ENCODE peak calls at places on chromosomes 3 and 15, in five cellular contexts. L, C, M, U and Y are unnamed samples.

GRCh38 chr3:184315871-184316661 is 1.7 kb downstream of the EIF4G1 start:
- DNase-seq in U (no peak), C (no peak), L (no peak), M (no peak), Y (no peak)

GRCh38 chr3:108100906-108101305 is 10.1 kb upstream of the CD47 start:
- DNase-seq in M (no peak), L (no peak), C (no peak), U (no peak), Y (no peak)

GRCh38 chr3:127853681-127854080 is 31.4 kb upstream of the MGLL start:
- DNase-seq in U (no peak), M (no peak), C (no peak), L (no peak), Y (no peak)

GRCh38 chr3:129607391-129608068 is 1.1 kb upstream of the PLXND1 start:
- DNase-seq in M (no peak), C (no peak), L (no peak), U (no peak), Y (no peak)

GRCh38 chr15:99472416-99473145 is 93.2 kb upstream of the MEF2A start:
- DNase-seq in C (no peak), L (no peak), U (no peak), M (no peak), Y (no peak)

GRCh38 chr15:22253676-22254408 is 173.5 kb downstream of the OR4M2 start:
- DNase-seq in L (no peak), M (no peak), C (no peak), U (no peak), Y (no peak)

GRCh38 chr15:82314769-82315518 is 34.3 kb downstream of the GOLGA6L10 start:
- DNase-seq in U (no peak), C (no peak), M (no peak), L (no peak), Y (no peak)

GRCh38 chr3:148861277-148861869 is 3.7 kb upstream of the CPA3 start:
- DNase-seq in L (no peak), M (peak), U (no peak), C (peak), Y (no peak)

GRCh38 chr15:48282186-48282585 is 49.0 kb upstream of the DUT start:
- DNase-seq in L (no peak), U (no peak), C (no peak), M (no peak), Y (no peak)

GRCh38 chr3:151210676-151211381 is 7.8 kb upstream of the GPR171 start:
- DNase-seq in L (no peak), U (no peak), C (no peak), M (no peak), Y (no peak)

GRCh38 chr15:80455668-80456442 is 51.7 kb downstream of the ARNT2 start:
- DNase-seq in U (peak), C (peak), L (peak), M (peak), Y (peak)

GRCh38 chr3:166955549-166955948 is 424.5 kb downstream of the ZBBX start:
- DNase-seq in U (no peak), L (no peak), M (no peak), C (no peak), Y (no peak)

GRCh38 chr3:135887220-135887619 is 78.3 kb upstream of the PPP2R3A start:
- DNase-seq in C (no peak), L (no peak), U (no peak), M (no peak), Y (no peak)

GRCh38 chr3:188231454-188231853 is 77.5 kb downstream of the LPP start:
- DNase-seq in M (no peak), L (no peak), U (no peak), C (no peak), Y (no peak)

GRCh38 chr15:31062965-31063355 is 38.6 kb downstream of the TRPM1 start:
- DNase-seq in C (no peak), M (no peak), U (no peak), L (no peak), Y (no peak)

GRCh38 chr3:183634707-183635106 is 716 bp upstream of the KLHL24 start:
- DNase-seq in C (no peak), L (no peak), U (no peak), M (no peak), Y (no peak)

GRCh38 chr3:59600631-59601030 is 550.8 kb upstream of the CFAP20DC start:
- DNase-seq in L (no peak), M (no peak), U (no peak), C (no peak), Y (no peak)

GRCh38 chr3:125602752-125603649 is 7.7 kb upstream of the OSBPL11 start:
- DNase-seq in M (no peak), U (peak), L (no peak), C (peak), Y (no peak)

GRCh38 chr3:159897331-159898075 is 91.1 kb upstream of the IL12A start:
- DNase-seq in U (no peak), L (no peak), M (no peak), C (peak), Y (no peak)

GRCh38 chr3:47250309-47251060 is 32.1 kb downstream of the KIF9 start:
- DNase-seq in C (no peak), U (no peak), M (no peak), L (peak), Y (peak)

GRCh38 chr15:74199293-74199645 is 3.3 kb downstream of the STRA6 start:
- DNase-seq in L (no peak), U (no peak), M (no peak), C (no peak), Y (no peak)

GRCh38 chr3:24548278-24548677 is 53.6 kb upstream of the THRB start:
- DNase-seq in M (no peak), C (no peak), L (no peak), U (no peak), Y (no peak)

GRCh38 chr3:161104561-161105551 is at the start of gene B3GALNT1:
- DNase-seq in U (peak), L (peak), C (no peak), M (peak), Y (no peak)

GRCh38 chr3:194592798-194593752 is 40.1 kb downstream of the TMEM44 start:
- DNase-seq in C (peak), U (no peak), L (no peak), M (peak), Y (peak)

GRCh38 chr15:27993544-27993943 is 105.6 kb downstream of the OCA2 start:
- DNase-seq in C (no peak), L (no peak), U (no peak), M (no peak), Y (no peak)